ENCODE peak calls at places on chromosomes 12 and 14, in four cellular contexts. One of them, this sample, is unnamed.
A peak's percentile ranks its signal among the peaks of the same experiment; 100 is the strongest.

GRCh38 chr12:77402726-77403125 is 337.4 kb upstream of the E2F7 start:
- DNase-seq in NCI-H2171 treated with DMSO at 0.1 percent for 48 hours: peak; percentile 5
- DNase-seq in Right ventricle myocardium superior: no peak
- DNase-seq in mesendoderm: no peak
- DNase-seq in this sample: no peak

GRCh38 chr14:94924189-94924588 is 154.3 kb upstream of the GSC start:
- DNase-seq in NCI-H2171 treated with DMSO at 0.1 percent for 48 hours: no peak
- DNase-seq in Right ventricle myocardium superior: no peak
- DNase-seq in mesendoderm: peak; percentile 25
- DNase-seq in this sample: no peak

GRCh38 chr12:54463034-54463433 is 10.4 kb downstream of the GTSF1 start:
- DNase-seq in NCI-H2171 treated with DMSO at 0.1 percent for 48 hours: no peak
- DNase-seq in Right ventricle myocardium superior: peak; percentile 59
- DNase-seq in mesendoderm: no peak
- DNase-seq in this sample: no peak

GRCh38 chr12:110252716-110253115 is 28.3 kb upstream of the ATP2A2 start:
- DNase-seq in NCI-H2171 treated with DMSO at 0.1 percent for 48 hours: no peak
- DNase-seq in Right ventricle myocardium superior: peak; percentile 88
- DNase-seq in mesendoderm: no peak
- DNase-seq in this sample: no peak

GRCh38 chr12:80230068-80230467 is 130.7 kb downstream of the OTOGL start:
- DNase-seq in NCI-H2171 treated with DMSO at 0.1 percent for 48 hours: peak; percentile 49
- DNase-seq in Right ventricle myocardium superior: no peak
- DNase-seq in mesendoderm: peak; percentile 73
- DNase-seq in this sample: no peak

GRCh38 chr14:100104523-100105300 is 39.5 kb downstream of the EVL start:
- DNase-seq in NCI-H2171 treated with DMSO at 0.1 percent for 48 hours: no peak
- DNase-seq in Right ventricle myocardium superior: no peak
- DNase-seq in mesendoderm: peak; percentile 14
- DNase-seq in this sample: no peak

GRCh38 chr14:100537701-100538565 is 49.3 kb downstream of the BEGAIN start:
- DNase-seq in NCI-H2171 treated with DMSO at 0.1 percent for 48 hours: no peak
- DNase-seq in Right ventricle myocardium superior: peak; percentile 33
- DNase-seq in mesendoderm: no peak
- DNase-seq in this sample: no peak

GRCh38 chr14:61101803-61102548 is 120.9 kb downstream of the SLC38A6 start:
- DNase-seq in NCI-H2171 treated with DMSO at 0.1 percent for 48 hours: no peak
- DNase-seq in Right ventricle myocardium superior: no peak
- DNase-seq in mesendoderm: peak; percentile 48
- DNase-seq in this sample: no peak

GRCh38 chr12:120584343-120585149 is 3.3 kb upstream of the POP5 start:
- DNase-seq in NCI-H2171 treated with DMSO at 0.1 percent for 48 hours: peak; percentile 65
- DNase-seq in Right ventricle myocardium superior: peak; percentile 76
- DNase-seq in mesendoderm: peak; percentile 52
- DNase-seq in this sample: peak; percentile 24

GRCh38 chr14:34817768-34818167 is 57.4 kb downstream of the BAZ1A start:
- DNase-seq in NCI-H2171 treated with DMSO at 0.1 percent for 48 hours: no peak
- DNase-seq in Right ventricle myocardium superior: no peak
- DNase-seq in mesendoderm: no peak
- DNase-seq in this sample: no peak

GRCh38 chr12:41067941-41068645 is 120.0 kb upstream of the PDZRN4 start:
- DNase-seq in NCI-H2171 treated with DMSO at 0.1 percent for 48 hours: no peak
- DNase-seq in Right ventricle myocardium superior: no peak
- DNase-seq in mesendoderm: peak; percentile 58
- DNase-seq in this sample: no peak

GRCh38 chr14:76955575-76956252 is 72.8 kb downstream of the IRF2BPL start:
- DNase-seq in NCI-H2171 treated with DMSO at 0.1 percent for 48 hours: no peak
- DNase-seq in Right ventricle myocardium superior: peak; percentile 54
- DNase-seq in mesendoderm: peak; percentile 78
- DNase-seq in this sample: peak; percentile 53

GRCh38 chr14:89185919-89186849 is 230.8 kb downstream of the FOXN3 start:
- DNase-seq in NCI-H2171 treated with DMSO at 0.1 percent for 48 hours: no peak
- DNase-seq in Right ventricle myocardium superior: no peak
- DNase-seq in mesendoderm: no peak
- DNase-seq in this sample: no peak

GRCh38 chr14:67253076-67253635 is 11.9 kb downstream of the PALS1 start:
- DNase-seq in NCI-H2171 treated with DMSO at 0.1 percent for 48 hours: no peak
- DNase-seq in Right ventricle myocardium superior: no peak
- DNase-seq in mesendoderm: no peak
- DNase-seq in this sample: no peak

GRCh38 chr14:90577661-90578282 is 180.9 kb downstream of the CALM1 start:
- DNase-seq in NCI-H2171 treated with DMSO at 0.1 percent for 48 hours: no peak
- DNase-seq in Right ventricle myocardium superior: peak; percentile 75
- DNase-seq in mesendoderm: no peak
- DNase-seq in this sample: no peak

GRCh38 chr12:52551466-52551865 is 1.5 kb downstream of the KRT71 start:
- DNase-seq in NCI-H2171 treated with DMSO at 0.1 percent for 48 hours: no peak
- DNase-seq in Right ventricle myocardium superior: no peak
- DNase-seq in mesendoderm: peak; percentile 11
- DNase-seq in this sample: no peak

GRCh38 chr12:69475237-69475984 is 5.2 kb downstream of the FRS2 start:
- DNase-seq in NCI-H2171 treated with DMSO at 0.1 percent for 48 hours: no peak
- DNase-seq in Right ventricle myocardium superior: no peak
- DNase-seq in mesendoderm: no peak
- DNase-seq in this sample: no peak

GRCh38 chr14:104108570-104109060 is 23.1 kb downstream of the ASPG start:
- DNase-seq in NCI-H2171 treated with DMSO at 0.1 percent for 48 hours: no peak
- DNase-seq in Right ventricle myocardium superior: peak; percentile 26
- DNase-seq in mesendoderm: no peak
- DNase-seq in this sample: no peak